ENCODE peak calls at places on chromosomes 11 and 22, in nine cellular contexts. C is lower lobe of right lung, K is neural progenitor cell, W is tibial artery, J is PC-3, S is adipocyte, B is upper lobe of right lung, T is mucosa of descending colon, G is ovary. U is an unnamed sample.

GRCh38 chr22:17284917-17285316 is 65.7 kb upstream of the ADA2 start:
- DNase-seq in C (no peak), K (no peak), W (no peak), J (no peak), S (no peak), B (no peak), T (no peak), G (no peak), U (no peak)

GRCh38 chr11:47991266-47991830 is 11.0 kb downstream of the PTPRJ start:
- DNase-seq in C (peak; percentile 55), K (peak; percentile 26), W (no peak), J (peak; percentile 49), S (no peak), B (peak; percentile 73), T (peak; percentile 61), G (no peak), U (peak; percentile 79)

GRCh38 chr11:7898666-7899283 is 32.3 kb downstream of the OR10A6 start:
- DNase-seq in C (no peak), K (no peak), W (no peak), J (no peak), S (no peak), B (no peak), T (no peak), G (no peak), U (no peak)

GRCh38 chr22:21937041-21937820 is 15.4 kb downstream of the PPM1F start:
- DNase-seq in C (peak; percentile 69), K (no peak), W (peak; percentile 46), J (peak; percentile 62), S (peak; percentile 32), B (no peak), T (peak; percentile 48), G (no peak), U (no peak)

GRCh38 chr11:60801194-60801593 is 16.1 kb downstream of the MS4A10 start:
- DNase-seq in C (no peak), K (no peak), W (no peak), J (no peak), S (no peak), B (no peak), T (no peak), G (no peak), U (no peak)

GRCh38 chr11:107708787-107709186 is 3.1 kb downstream of the SLN start:
- DNase-seq in C (no peak), K (no peak), W (no peak), J (no peak), S (no peak), B (no peak), T (no peak), G (no peak), U (no peak)

GRCh38 chr11:13963169-13963948 is 836 bp downstream of the SPON1 start:
- DNase-seq in C (peak; percentile 45), K (peak; percentile 66), W (no peak), J (no peak), S (peak; percentile 70), B (no peak), T (peak; percentile 73), G (peak; percentile 65), U (peak; percentile 82)

GRCh38 chr22:23408321-23408720 is 171.8 kb downstream of the IGLL1 start:
- DNase-seq in C (no peak), K (no peak), W (no peak), J (peak; percentile 6), S (no peak), B (no peak), T (no peak), G (no peak), U (no peak)

DNA sequence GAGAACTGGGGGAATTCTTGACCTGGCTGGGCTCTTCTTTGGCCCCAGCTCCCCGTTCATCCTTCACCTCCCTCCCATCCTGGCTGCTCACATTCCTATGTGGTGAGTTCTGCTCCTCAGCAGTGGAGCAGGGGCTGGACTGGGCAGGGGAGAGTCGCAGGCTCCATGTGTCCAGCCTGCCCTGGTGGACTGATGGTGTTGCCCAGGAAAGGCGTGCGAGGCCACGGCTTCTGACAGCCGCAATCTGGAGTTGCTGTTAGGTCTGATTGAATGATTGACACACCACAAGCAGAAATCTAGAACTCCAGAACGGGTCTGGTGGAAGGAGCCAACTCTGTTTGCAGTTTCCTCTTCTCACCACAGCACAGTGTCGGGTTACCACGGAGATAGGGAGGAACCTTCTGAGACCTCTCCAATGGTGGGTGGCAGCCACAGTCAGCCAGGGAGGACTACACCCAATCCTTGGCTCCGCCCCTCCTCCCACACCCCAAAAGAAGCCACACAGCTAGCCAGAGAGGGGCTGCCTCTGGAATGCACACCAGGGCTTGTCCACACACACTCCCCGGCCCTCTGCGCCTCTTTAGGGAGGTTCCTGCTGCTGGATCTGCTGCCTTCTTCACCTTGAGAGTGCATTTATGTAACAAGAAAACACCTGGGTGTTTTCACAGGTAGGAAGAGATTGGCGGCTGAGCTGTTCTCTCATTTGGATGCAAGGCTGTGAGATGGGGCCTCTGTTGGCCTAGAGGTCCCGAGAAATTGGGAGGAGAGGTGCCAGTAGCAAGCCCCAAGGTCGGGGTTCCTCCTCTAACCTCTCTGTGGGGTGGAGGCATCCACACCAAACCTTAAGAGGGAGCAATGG is 56.4 kb upstream of the CD44 start:
- DNase-seq in C (peak; percentile 89), K (peak; percentile 24), W (peak; percentile 63), J (peak; percentile 80), S (peak; percentile 84), B (peak; percentile 88), T (peak; percentile 68), G (peak; percentile 36), U (peak; percentile 90)
- H3K4me1 ChIP-seq in C (peaks cover 41% of the 10 kb centered on the region), K (no peaks in the 10 kb centered on the region), W (peaks cover 31% of the 10 kb centered on the region), J (peaks cover 48% of the 10 kb centered on the region), S (peaks cover 59% of the 10 kb centered on the region), B (peaks cover 42% of the 10 kb centered on the region), T (peaks cover 3% of the 10 kb centered on the region), G (peaks cover 5% of the 10 kb centered on the region), U (peaks cover 5% of the 10 kb centered on the region)

DNA sequence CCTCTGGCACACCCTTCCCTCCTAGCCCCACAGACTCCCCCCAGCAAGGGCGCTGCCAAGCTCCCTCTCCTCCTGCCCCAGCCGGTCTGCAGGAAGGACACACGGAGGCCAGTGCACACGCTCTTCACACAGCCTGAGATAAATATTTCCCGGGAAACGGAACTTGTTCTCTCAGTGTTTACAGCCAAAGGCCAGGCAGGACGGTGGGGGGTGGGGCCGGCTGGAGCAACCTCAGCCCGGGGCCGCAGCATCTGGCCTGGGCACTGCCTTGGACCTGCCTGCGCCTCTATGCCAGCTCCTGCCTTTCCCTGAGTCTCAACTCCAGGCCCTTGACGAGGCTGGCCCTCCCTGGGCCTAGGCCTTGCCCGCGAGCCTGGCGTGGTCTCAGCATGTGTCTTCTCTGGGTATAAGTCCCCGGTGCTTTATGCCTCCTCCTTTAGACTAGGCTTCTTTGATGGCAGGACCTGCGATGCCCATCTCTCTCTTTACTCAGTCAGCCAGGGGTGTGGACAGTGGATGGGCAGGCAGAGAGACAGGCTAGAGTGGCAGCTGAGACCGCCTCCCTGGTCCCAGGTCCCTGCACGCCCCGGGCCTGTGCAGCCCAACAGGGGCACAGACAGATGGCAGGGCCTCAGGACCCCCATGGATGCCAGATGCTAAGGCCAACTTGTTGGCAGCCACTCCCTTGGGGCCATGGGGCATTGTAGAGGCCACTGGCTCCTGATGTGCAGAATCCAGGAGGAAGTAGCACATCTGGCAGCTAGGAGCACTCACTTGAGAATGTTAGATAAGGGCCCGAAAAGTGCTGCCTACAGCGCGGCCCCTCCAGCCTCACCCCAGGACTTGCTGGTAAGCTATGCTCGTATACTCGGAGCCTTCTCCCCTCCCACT is 48.2 kb downstream of the PDE2A start:
- DNase-seq in C (peak; percentile 62), K (no peak), W (peak; percentile 63), J (no peak), S (no peak), B (peak; percentile 72), T (peak; percentile 66), G (peak; percentile 87), U (no peak)
- H3K4me3 ChIP-seq in C (peak overlapping the region; percentile 2), K (no peak overlapping the region), W (no peak overlapping the region), J (no peak overlapping the region), S (no peak overlapping the region), B (no peak overlapping the region), T (no peak overlapping the region), G (no peak overlapping the region), U (no peak overlapping the region)

GRCh38 chr11:118921121-118921928 is 4.4 kb downstream of the BCL9L start:
- DNase-seq in C (peak; percentile 80), K (peak; percentile 77), W (peak; percentile 91), J (peak; percentile 77), S (peak; percentile 96), B (peak; percentile 87), T (peak; percentile 63), G (peak; percentile 84), U (peak; percentile 93)

GRCh38 chr11:118922745-118923627 is 2.7 kb downstream of the BCL9L start:
- DNase-seq in C (no peak), K (no peak), W (peak; percentile 20), J (no peak), S (peak; percentile 53), B (no peak), T (peak; percentile 45), G (no peak), U (no peak)

GRCh38 chr11:118924591-118925585 is 838 bp downstream of the BCL9L start:
- DNase-seq in C (peak; percentile 71), K (peak; percentile 81), W (peak; percentile 66), J (peak; percentile 54), S (peak; percentile 68), B (peak; percentile 82), T (peak; percentile 74), G (peak; percentile 73), U (peak; percentile 88)

GRCh38 chr11:118921929-118922744 is 3.6 kb downstream of the BCL9L start:
- DNase-seq in C (peak; percentile 87), K (peak; percentile 85), W (peak; percentile 87), J (peak; percentile 88), S (peak; percentile 86), B (peak; percentile 91), T (peak; percentile 84), G (peak; percentile 89), U (peak; percentile 89)

DNA sequence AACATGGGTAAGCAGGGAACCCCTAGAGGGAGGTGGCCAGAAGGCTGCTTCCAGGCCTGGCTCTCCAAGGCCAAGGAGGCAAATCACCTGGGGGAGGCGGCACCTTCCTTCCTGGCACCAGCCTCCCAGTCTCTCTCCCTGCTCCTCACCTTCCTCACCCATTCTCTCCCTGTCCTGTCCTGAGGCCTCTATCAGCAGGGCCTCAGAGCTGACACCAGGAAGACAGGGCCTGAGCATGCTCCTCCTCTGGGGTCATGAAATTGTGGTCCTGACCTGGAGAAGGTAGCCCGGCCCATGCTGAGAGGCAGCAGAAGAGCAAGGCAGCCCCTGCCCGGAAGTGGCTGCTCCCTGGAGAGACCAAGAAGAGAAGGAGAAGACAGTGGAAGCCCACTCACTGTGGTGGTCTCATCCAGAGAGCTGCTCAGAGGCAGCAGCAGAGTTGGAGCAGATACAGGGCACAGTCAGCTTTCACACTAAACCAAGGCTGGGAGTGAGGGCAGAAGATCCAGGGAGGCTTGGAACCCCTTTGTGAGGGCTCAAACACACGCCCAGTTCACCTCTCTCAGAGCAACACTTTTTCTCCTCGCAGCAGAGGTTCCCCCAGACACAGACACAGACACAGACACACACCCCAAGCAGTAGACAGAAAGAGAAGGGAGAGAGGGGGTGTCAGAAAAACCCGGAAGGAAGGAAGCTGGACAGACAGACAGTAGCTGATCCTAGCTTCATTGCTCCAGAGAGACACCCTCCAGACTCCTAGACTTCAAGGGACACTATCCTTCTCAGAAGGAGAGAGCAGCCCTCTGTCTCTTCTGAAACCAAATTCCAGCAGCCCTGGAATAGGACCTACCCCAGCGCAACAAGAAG is 1.8 kb downstream of the BCL9L start:
- DNase-seq in C (no peak), K (no peak), W (peak; percentile 20), J (peak; percentile 32), S (peak; percentile 11), B (peak; percentile 66), T (peak; percentile 61), G (no peak), U (no peak)
- H3K4me1 ChIP-seq in C (peaks cover 85% of the 10 kb centered on the region), K (peaks cover 66% of the 10 kb centered on the region), W (peaks cover 64% of the 10 kb centered on the region), J (peaks cover 69% of the 10 kb centered on the region), S (peaks cover 51% of the 10 kb centered on the region), B (peaks cover 56% of the 10 kb centered on the region), T (peaks cover 56% of the 10 kb centered on the region), G (peaks cover 17% of the 10 kb centered on the region), U (peaks cover 41% of the 10 kb centered on the region)

DNA sequence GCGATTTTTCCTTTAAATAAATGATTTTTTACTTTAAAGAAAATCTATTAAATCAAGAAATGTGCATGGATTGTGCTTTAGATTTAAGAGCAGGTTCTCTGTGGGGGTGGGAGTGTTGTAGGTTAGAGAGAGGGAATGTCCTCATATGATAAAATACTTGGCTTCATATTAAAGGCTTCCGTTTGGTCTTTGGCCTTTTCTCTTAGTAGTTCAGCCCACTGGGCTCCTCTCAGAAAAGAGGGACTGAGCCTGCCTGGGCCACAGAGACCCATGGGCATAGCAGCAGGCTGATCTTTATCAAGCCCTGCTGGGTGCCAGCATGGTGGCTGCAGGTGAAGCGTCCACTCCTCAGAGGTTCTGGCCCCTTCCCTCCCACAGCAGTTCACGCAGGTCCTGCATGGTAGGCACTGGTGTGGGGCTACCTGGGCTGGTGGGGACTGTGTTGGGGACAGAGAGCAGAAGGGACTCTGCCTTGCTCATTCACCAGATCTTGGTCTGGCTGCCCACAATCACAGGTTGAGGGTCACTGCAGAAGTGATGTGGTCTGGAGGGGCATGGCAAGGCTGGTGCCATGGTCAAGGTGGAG is 4.3 kb downstream of the PANX1 start:
- DNase-seq in C (no peak), K (no peak), W (no peak), J (no peak), S (no peak), B (no peak), T (no peak), G (no peak), U (peak; percentile 29)
- H3K4me3 ChIP-seq in C (no peak overlapping the region), K (no peak overlapping the region), W (no peak overlapping the region), J (no peak overlapping the region), S (no peak overlapping the region), B (no peak overlapping the region), T (no peak overlapping the region), G (no peak overlapping the region), U (no peak overlapping the region)